ENCODE peak calls at places on chromosomes 13 and 19, in seven cellular contexts. N is SK-N-SH, R is HepG2, A is H1, I is GM12878, O is GM12891, F is K562. P is an unnamed sample.

GRCh38 chr13:111904166-111904565 is 162.8 kb upstream of the SOX1 start:
- DNase-seq in F (no peak), R (no peak), O (no peak), A (no peak), I (no peak), N (no peak), P (no peak)

GRCh38 chr13:48942131-48942530 is 33.6 kb upstream of the FNDC3A start:
- DNase-seq in I (no peak), R (no peak), F (no peak), N (no peak), O (no peak), A (no peak), P (no peak)

GRCh38 chr19:12952488-12953455 is 4.3 kb downstream of the GADD45GIP1 start:
- DNase-seq in A (no peak), R (no peak), N (peak; percentile 79), I (no peak), O (no peak), F (peak; percentile 13), P (no peak)

GRCh38 chr13:48828962-48829405 is 146.7 kb upstream of the FNDC3A start:
- DNase-seq in O (peak; percentile 7), R (no peak), I (no peak), F (no peak), A (no peak), N (peak; percentile 6), P (no peak)

GRCh38 chr19:10339380-10339960 is at the start of gene ICAM3:
- DNase-seq in O (peak; percentile 72), R (no peak), I (peak; percentile 43), N (no peak), A (no peak), F (no peak), P (peak; percentile 73)

GRCh38 chr13:45208132-45208531 is 7.3 kb upstream of the KCTD4 start:
- DNase-seq in I (no peak), O (no peak), N (no peak), R (no peak), A (no peak), F (no peak), P (no peak)

GRCh38 chr19:49684251-49684982 is 5.0 kb upstream of the ADM5 start:
- DNase-seq in R (no peak), I (no peak), A (no peak), N (peak; percentile 68), O (no peak), F (peak; percentile 50), P (peak; percentile 64)

GRCh38 chr13:24022568-24022967 is 125.3 kb upstream of the C1QTNF9B start:
- DNase-seq in O (no peak), F (no peak), N (no peak), R (no peak), A (no peak), I (no peak), P (no peak)

GRCh38 chr13:40589285-40590109 is 76.9 kb downstream of the FOXO1 start:
- DNase-seq in O (no peak), F (no peak), R (peak; percentile 56), A (no peak), N (no peak), I (peak; percentile 88), P (peak; percentile 25)

GRCh38 chr19:32178841-32179410 is 166.5 kb upstream of the ZNF507 start:
- DNase-seq in N (no peak), A (no peak), O (no peak), F (no peak), I (no peak), R (no peak), P (no peak)

GRCh38 chr13:78241278-78241919 is 322.8 kb upstream of the EDNRB start:
- DNase-seq in A (peak; percentile 17), R (peak; percentile 27), I (no peak), N (peak; percentile 49), O (peak; percentile 0), F (peak; percentile 6), P (no peak)

GRCh38 chr13:42561752-42562467 is 12.0 kb upstream of the TNFSF11 start:
- DNase-seq in F (no peak), N (no peak), R (no peak), O (no peak), A (no peak), I (no peak), P (no peak)

GRCh38 chr19:2215281-2215751 is 20.8 kb downstream of the PLEKHJ1 start:
- DNase-seq in N (no peak), I (no peak), O (no peak), F (peak; percentile 52), A (no peak), R (no peak), P (no peak)

GRCh38 chr13:73844986-73845385 is 289.2 kb downstream of the KLF12 start:
- DNase-seq in F (no peak), R (no peak), N (no peak), I (no peak), A (no peak), O (no peak), P (no peak)

GRCh38 chr13:23357349-23357748 is 76.2 kb downstream of the SACS start:
- DNase-seq in N (no peak), I (no peak), A (no peak), O (no peak), R (no peak), F (no peak), P (no peak)

GRCh38 chr13:45472171-45472705 is 7.5 kb downstream of the COG3 start:
- DNase-seq in O (no peak), A (no peak), N (no peak), F (no peak), R (no peak), I (no peak), P (no peak)

GRCh38 chr13:24864579-24864978 is 100.6 kb downstream of the RNF17 start:
- DNase-seq in F (no peak), O (no peak), A (no peak), I (no peak), R (no peak), N (no peak), P (no peak)

GRCh38 chr13:21638319-21639282 is 32.3 kb upstream of the FGF9 start:
- DNase-seq in N (peak; percentile 29), O (no peak), R (no peak), F (peak; percentile 14), A (no peak), I (no peak), P (no peak)

GRCh38 chr13:101915333-101915732 is 462.9 kb downstream of the ITGBL1 start:
- DNase-seq in N (peak; percentile 45), O (no peak), F (no peak), A (no peak), I (no peak), R (no peak), P (no peak)

GRCh38 chr19:1847684-1848398 is 442 bp downstream of the REXO1 start:
- DNase-seq in F (peak; percentile 62), I (no peak), O (no peak), A (no peak), N (peak; percentile 73), R (peak; percentile 75), P (no peak)

GRCh38 chr13:49346460-49346859 is 97.4 kb downstream of the CAB39L start:
- DNase-seq in A (no peak), O (no peak), F (no peak), R (no peak), N (no peak), I (no peak), P (no peak)

GRCh38 chr19:15529774-15530372 is 21.5 kb downstream of the CYP4F22 start:
- DNase-seq in N (no peak), A (no peak), R (no peak), I (no peak), O (no peak), F (no peak), P (no peak)

GRCh38 chr19:40398417-40399056 is 8.6 kb upstream of the HIPK4 start:
- DNase-seq in I (no peak), F (peak; percentile 94), N (peak; percentile 78), A (no peak), O (peak; percentile 66), R (no peak), P (no peak)

GRCh38 chr19:40397568-40397906 is 7.6 kb upstream of the HIPK4 start:
- DNase-seq in A (no peak), R (no peak), N (no peak), I (no peak), O (no peak), F (no peak), P (no peak)

GRCh38 chr19:40400521-40400920 is 10.5 kb upstream of the HIPK4 start:
- DNase-seq in I (no peak), A (no peak), F (no peak), O (no peak), R (no peak), N (no peak), P (no peak)

GRCh38 chr19:40407714-40408600 is 5.2 kb downstream of the PRX start:
- DNase-seq in F (peak; percentile 64), N (no peak), R (no peak), O (no peak), A (no peak), I (no peak), P (no peak)

GRCh38 chr19:40403262-40403984 is 9.8 kb downstream of the PRX start:
- DNase-seq in F (peak; percentile 97), O (peak; percentile 92), N (peak; percentile 98), I (peak; percentile 69), A (peak; percentile 84), R (peak; percentile 84), P (peak; percentile 95)
- TF ChIP-seq POLR2AphosphoS5 in F (no peak), O (no peak), N (peak; percentile 42), I (no peak), A (no peak), R (no peak), P (no peak)

GRCh38 chr13:79459906-79460305 is 21.0 kb upstream of the NDFIP2 start:
- DNase-seq in F (no peak), I (no peak), N (no peak), R (no peak), O (no peak), A (no peak), P (no peak)
- TF ChIP-seq TAF1 in F (no peak), I (no peak), N (no peak), R (no peak), O (no peak), A (no peak), P (no peak)

GRCh38 chr19:44993926-44994537 is 7.2 kb upstream of the RELB start:
- DNase-seq in F (no peak), N (no peak), A (no peak), I (no peak), O (no peak), R (no peak), P (no peak)
- TF ChIP-seq POLR2AphosphoS5 in F (no peak), N (no peak), A (no peak), I (no peak), O (no peak), R (no peak), P (no peak)

DNA sequence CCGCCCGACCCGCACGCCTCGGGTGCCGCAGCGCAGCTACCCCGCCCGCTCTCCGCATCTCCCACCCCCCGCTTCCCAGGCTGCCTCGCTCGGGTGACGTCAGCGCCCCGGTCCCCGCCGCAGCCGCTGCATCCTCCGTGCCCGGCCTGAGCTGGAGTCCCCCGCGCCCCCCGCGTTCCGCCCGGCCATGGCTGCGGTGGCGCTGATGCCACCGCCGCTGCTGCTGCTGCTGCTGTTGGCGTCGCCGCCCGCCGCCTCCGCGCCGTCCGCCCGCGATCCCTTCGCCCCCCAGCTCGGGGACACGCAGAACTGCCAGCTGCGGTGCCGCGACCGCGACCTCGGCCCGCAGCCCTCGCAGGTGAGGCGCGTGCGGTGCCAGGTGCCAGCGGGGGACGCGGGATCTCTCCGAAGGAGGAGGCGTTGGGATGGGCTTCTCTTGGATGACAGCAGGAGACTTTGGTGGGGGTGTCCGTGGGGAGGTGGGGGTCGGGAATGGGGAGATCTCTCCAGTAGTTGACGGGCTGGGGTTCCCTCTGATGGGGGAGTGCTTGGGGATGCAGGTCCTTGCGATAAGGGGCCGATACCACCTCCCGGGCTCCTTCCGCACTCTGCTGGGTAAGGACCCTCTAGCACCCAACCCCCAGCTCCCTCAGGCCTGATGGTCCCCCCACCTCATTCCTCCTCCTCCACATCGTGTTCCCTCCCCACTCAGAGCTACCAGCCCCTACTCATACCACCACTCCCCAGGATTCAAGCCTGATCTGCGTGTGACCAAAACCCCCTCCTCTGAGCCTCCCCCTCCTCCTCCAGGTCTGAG is at the start of gene TMEM59L:
- DNase-seq in A (no peak), O (no peak), R (no peak), F (peak; percentile 67), I (no peak), N (peak; percentile 95), P (no peak)
- TF ChIP-seq TAF1 in A (no peak), O (no peak), R (no peak), F (no peak), I (no peak), N (no peak), P (no peak)

P was measured in GM12892.